ENCODE peak calls at places on chromosomes 3 and 15, in four cellular contexts. I is heart right ventricle, N is dorsolateral prefrontal cortex, W is endothelial cell of umbilical vein. E is an unnamed sample.

GRCh38 chr3:4426782-4427344 is 40.2 kb downstream of the SUMF1 start:
- DNase-seq in I (peak; percentile 60), N (no peak), W (peak; percentile 46), E (no peak)

GRCh38 chr3:170425491-170426239 is 7.0 kb downstream of the CLDN11 start:
- DNase-seq in I (no peak), N (peak; percentile 79), W (no peak), E (no peak)

GRCh38 chr15:74206801-74207281 is 4.3 kb upstream of the STRA6 start:
- DNase-seq in I (no peak), N (no peak), W (no peak), E (no peak)

GRCh38 chr3:114850913-114851312 is 296.2 kb downstream of the ZBTB20 start:
- DNase-seq in I (no peak), N (no peak), W (no peak), E (no peak)

GRCh38 chr3:111227216-111227615 is 155.6 kb downstream of the NECTIN3 start:
- DNase-seq in I (no peak), N (no peak), W (no peak), E (no peak)

GRCh38 chr3:49469037-49469875 is 811 bp upstream of the DAG1 start:
- DNase-seq in I (peak; percentile 89), N (peak; percentile 58), W (peak; percentile 29), E (peak; percentile 82)

GRCh38 chr15:29670945-29671307 is 151.3 kb downstream of the TJP1 start:
- DNase-seq in I (no peak), N (no peak), W (peak; percentile 26), E (no peak)

GRCh38 chr3:127840671-127841070 is 18.4 kb upstream of the MGLL start:
- DNase-seq in I (no peak), N (no peak), W (no peak), E (no peak)

GRCh38 chr3:112111785-112112402 is 21.2 kb downstream of the GCSAM start:
- DNase-seq in I (peak; percentile 54), N (peak; percentile 24), W (peak; percentile 59), E (no peak)

GRCh38 chr15:73889725-73890124 is 16.4 kb downstream of the TBC1D21 start:
- DNase-seq in I (no peak), N (no peak), W (no peak), E (no peak)

GRCh38 chr3:150083653-150084037 is 113.0 kb upstream of the PFN2 start:
- DNase-seq in I (no peak), N (peak; percentile 52), W (no peak), E (no peak)

GRCh38 chr3:188051801-188052228 is 102.1 kb upstream of the LPP start:
- DNase-seq in I (peak; percentile 63), N (peak; percentile 72), W (no peak), E (peak; percentile 82)

GRCh38 chr15:99408236-99409096 is 157.2 kb downstream of the LRRC28 start:
- DNase-seq in I (peak; percentile 70), N (no peak), W (no peak), E (peak; percentile 60)

GRCh38 chr15:94240486-94240885 is 9.1 kb downstream of the MCTP2 start:
- DNase-seq in I (no peak), N (no peak), W (no peak), E (no peak)

GRCh38 chr3:11808231-11808630 is 38.5 kb downstream of the TAMM41 start:
- DNase-seq in I (no peak), N (peak; percentile 48), W (no peak), E (no peak)

GRCh38 chr3:174397848-174398247 is 461.3 kb upstream of the NAALADL2 start:
- DNase-seq in I (no peak), N (no peak), W (peak; percentile 44), E (no peak)

GRCh38 chr15:57220220-57220619 is 156.1 kb upstream of the CGNL1 start:
- DNase-seq in I (no peak), N (no peak), W (peak; percentile 44), E (no peak)

GRCh38 chr15:83549563-83549962 is 102.4 kb downstream of the SH3GL3 start:
- DNase-seq in I (no peak), N (no peak), W (no peak), E (no peak)

GRCh38 chr3:41209646-41210045 is 10.3 kb downstream of the CTNNB1 start:
- DNase-seq in I (no peak), N (no peak), W (no peak), E (no peak)

GRCh38 chr15:50828610-50829206 is 63.2 kb upstream of the SPPL2A start:
- DNase-seq in I (no peak), N (peak; percentile 24), W (no peak), E (no peak)
- TF ChIP-seq CTCF in I (no peak), N (no peak), W (no peak), E (no peak)

DNA sequence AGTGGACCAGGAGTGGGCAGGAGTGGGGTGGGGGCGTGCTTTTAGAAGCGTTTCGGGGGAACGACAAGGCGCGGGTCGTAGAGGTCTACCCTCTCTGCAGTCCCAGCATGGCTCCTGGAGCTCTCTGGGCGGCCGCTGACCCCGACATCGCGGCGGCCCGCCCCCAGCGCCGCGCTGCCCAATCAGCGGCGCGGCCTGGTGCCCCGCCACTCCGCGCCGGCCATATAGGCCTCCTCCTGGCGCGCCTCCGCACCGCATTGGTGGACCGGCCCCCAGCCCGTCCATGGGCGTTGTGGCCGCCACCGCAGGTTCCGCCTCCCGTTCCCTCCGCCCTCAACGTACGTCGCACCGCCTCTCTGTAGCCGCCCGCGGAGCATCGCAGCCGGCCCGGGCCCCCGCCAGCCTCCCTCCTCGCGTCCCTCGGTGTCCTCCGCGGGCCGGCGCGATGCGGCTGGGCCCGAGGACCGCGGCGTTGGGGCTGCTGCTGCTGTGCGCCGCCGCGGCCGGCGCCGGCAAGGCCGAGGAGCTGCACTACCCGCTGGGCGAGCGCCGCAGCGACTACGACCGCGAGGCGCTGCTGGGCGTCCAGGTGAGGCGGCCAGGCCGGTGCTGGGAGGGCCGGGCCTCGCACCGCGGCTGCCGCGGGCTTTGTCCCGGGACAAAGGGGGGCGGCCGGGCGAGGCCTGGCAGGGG is at the start of gene RCN2:
- DNase-seq in I (peak; percentile 95), N (peak; percentile 93), W (peak; percentile 96), E (peak; percentile 93)
- H3K27me3 ChIP-seq in I (no peaks in the 10 kb centered on the region), N (no peaks in the 10 kb centered on the region), W (peaks cover under 1% of the 10 kb centered on the region), E (no peaks in the 10 kb centered on the region)

GRCh38 chr3:100740207-100740606 is 30.9 kb downstream of the TFG start:
- DNase-seq in I (no peak), N (no peak), W (no peak), E (no peak)

GRCh38 chr3:100732435-100732834 is 23.1 kb downstream of the TFG start:
- DNase-seq in I (no peak), N (no peak), W (no peak), E (no peak)

DNA sequence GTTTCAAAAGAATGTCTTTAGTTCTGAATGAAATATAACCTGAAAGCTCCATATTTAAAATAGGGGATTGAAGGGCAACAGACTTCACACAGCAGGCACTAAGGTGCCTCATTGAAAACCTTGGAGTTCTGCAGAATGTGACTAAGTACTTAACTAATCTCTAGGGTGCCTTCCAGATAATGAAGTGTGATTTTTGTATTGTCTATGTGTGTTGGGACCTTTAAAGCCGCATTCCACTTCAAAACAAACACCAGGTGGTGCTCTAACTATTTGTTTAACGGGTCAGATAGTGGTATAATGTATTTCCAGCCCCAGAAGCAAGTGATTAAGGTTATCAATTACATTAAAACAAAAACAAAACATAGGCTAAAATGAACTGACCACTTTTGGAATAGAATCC is 28.0 kb downstream of the TFG start:
- DNase-seq in I (no peak), N (no peak), W (peak; percentile 48), E (no peak)
- TF ChIP-seq CTCF in I (no peak), N (peak; percentile 40), W (peak; percentile 36), E (no peak)

DNA sequence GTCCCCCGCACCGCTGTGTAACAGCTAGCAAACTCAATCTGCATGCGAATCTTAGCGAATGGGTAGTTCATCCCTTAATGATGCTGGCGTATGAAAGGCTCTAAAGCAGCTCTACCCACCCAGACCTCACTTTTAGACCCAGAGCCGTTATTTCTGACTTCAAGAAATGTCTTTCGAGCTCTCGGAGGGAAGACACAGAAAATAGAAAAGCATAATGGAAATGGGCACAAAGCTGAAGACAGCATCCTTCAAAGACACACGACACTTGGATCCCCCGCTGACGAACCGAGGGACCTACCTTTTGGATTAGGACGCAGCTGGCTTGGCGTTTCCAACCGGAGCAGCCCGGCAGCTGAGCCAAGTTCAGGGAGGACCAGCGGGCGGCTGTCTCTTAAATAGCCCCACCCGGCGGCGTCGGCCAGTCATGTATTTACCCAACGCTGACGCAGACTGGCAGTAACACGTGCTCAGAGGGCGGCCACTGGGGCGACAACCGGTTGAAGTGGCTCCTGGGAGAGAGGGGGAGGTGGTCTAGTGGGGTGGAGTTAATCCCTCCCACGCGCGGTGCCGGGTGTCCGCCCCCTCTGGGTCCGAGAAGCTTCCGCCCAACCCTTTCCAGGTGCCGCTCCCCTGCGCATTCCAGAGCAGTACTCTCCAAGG is 1.5 kb downstream of the CCK start:
- DNase-seq in I (no peak), N (peak; percentile 90), W (no peak), E (no peak)
- H3K27me3 ChIP-seq in I (peaks cover 70% of the 10 kb centered on the region), N (peaks cover 30% of the 10 kb centered on the region), W (peaks cover 58% of the 10 kb centered on the region), E (peaks cover 17% of the 10 kb centered on the region)

GRCh38 chr3:148948913-148949657 is 42.3 kb upstream of the GYG1 start:
- DNase-seq in I (no peak), N (no peak), W (no peak), E (no peak)

GRCh38 chr3:148954981-148955380 is 36.4 kb upstream of the GYG1 start:
- DNase-seq in I (no peak), N (no peak), W (no peak), E (no peak)

GRCh38 chr3:148951599-148952361 is 39.6 kb upstream of the GYG1 start:
- DNase-seq in I (no peak), N (no peak), W (no peak), E (no peak)

GRCh38 chr3:148953094-148953493 is 38.2 kb upstream of the GYG1 start:
- DNase-seq in I (no peak), N (no peak), W (no peak), E (no peak)

GRCh38 chr3:148950806-148951205 is 40.5 kb upstream of the GYG1 start:
- DNase-seq in I (no peak), N (no peak), W (no peak), E (no peak)
- TF ChIP-seq CTCF in I (no peak), N (no peak), W (no peak), E (peak; percentile 13)

GRCh38 chr3:129973853-129974252 is 667 bp upstream of the TRH start:
- DNase-seq in I (no peak), N (no peak), W (no peak), E (no peak)
- H3K27me3 ChIP-seq in I (peaks cover 48% of the 10 kb centered on the region), N (peaks cover 42% of the 10 kb centered on the region), W (peaks cover 49% of the 10 kb centered on the region), E (peaks cover 11% of the 10 kb centered on the region)

GRCh38 chr15:26970712-26971210 is at the start of gene GABRG3:
- DNase-seq in I (no peak), N (peak; percentile 40), W (no peak), E (no peak)

GRCh38 chr15:26971303-26972018 is 480 bp downstream of the GABRG3 start:
- DNase-seq in I (no peak), N (no peak), W (no peak), E (no peak)

GRCh38 chr15:26972636-26973035 is 1.7 kb downstream of the GABRG3 start:
- DNase-seq in I (no peak), N (peak; percentile 46), W (no peak), E (no peak)

DNA sequence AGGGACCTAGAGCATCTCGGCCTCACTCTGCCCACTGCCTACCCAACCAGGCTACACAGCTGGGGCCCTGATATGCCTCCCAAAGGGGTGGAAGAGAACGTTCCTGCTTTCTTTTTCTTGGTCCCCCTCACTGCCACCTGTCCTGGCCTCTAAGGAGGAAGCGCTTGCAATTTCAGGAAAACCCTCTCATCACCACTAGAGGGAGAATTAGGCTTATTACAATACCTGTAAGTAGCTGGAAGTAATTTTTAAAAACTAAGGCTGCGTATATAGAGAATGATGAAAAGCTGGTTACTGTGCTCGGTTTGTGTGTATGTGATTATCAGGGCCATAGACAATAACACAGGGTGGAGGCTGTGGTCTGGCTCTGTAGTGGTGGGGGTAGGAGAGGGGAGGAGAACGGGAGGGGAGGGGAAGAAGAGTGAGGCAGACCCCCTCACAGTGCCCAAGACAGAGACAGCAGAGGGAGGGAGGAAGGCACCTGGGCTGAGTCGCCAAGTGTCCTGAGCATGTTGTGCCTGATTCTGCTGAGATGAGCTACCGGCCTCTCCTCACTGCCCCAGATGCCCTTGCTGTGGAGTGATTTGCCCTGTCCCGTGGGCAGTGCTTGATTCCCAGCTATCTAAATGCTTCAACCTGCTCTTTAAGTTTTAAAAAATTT is 3.3 kb downstream of the GABRG3 start:
- DNase-seq in I (no peak), N (no peak), W (no peak), E (no peak)
- TF ChIP-seq CTCF in I (no peak), N (peak; percentile 54), W (no peak), E (peak; percentile 38)

E was measured in right atrium auricular region.